ENCODE peak calls at places on chromosomes 11 and 22, in seven cellular contexts. One of them, this sample, is unnamed. For H3K9me3, the result is how much of the 10 kb centered on the place peaks cover.

GRCh38 chr11:61567286-61568061 is 13.4 kb downstream of the SYT7 start:
- DNase-seq in HepG2: peak
- DNase-seq in stomach: peak
- DNase-seq in CD8-positive, alpha-beta memory T cell: peak
- DNase-seq in lower lobe of right lung: peak
- DNase-seq in aorta: peak
- DNase-seq in neural progenitor cell: peak
- DNase-seq in this sample: no peak

GRCh38 chr11:74325649-74326645 is 14.5 kb upstream of the P4HA3 start:
- DNase-seq in HepG2: no peak
- DNase-seq in stomach: peak
- DNase-seq in CD8-positive, alpha-beta memory T cell: no peak
- DNase-seq in lower lobe of right lung: peak
- DNase-seq in aorta: peak
- DNase-seq in neural progenitor cell: no peak
- DNase-seq in this sample: peak

GRCh38 chr11:5197538-5197937 is 2.9 kb downstream of the OR51V1 start:
- DNase-seq in HepG2: no peak
- DNase-seq in stomach: no peak
- DNase-seq in CD8-positive, alpha-beta memory T cell: no peak
- DNase-seq in lower lobe of right lung: no peak
- DNase-seq in aorta: no peak
- DNase-seq in neural progenitor cell: no peak
- DNase-seq in this sample: no peak

GRCh38 chr22:41411021-41411851 is 29.5 kb downstream of the TEF start:
- DNase-seq in HepG2: no peak
- DNase-seq in stomach: no peak
- DNase-seq in CD8-positive, alpha-beta memory T cell: no peak
- DNase-seq in lower lobe of right lung: no peak
- DNase-seq in aorta: no peak
- DNase-seq in neural progenitor cell: peak
- DNase-seq in this sample: no peak

GRCh38 chr22:31926969-31927368 is 17.4 kb upstream of the YWHAH start:
- DNase-seq in HepG2: no peak
- DNase-seq in stomach: no peak
- DNase-seq in CD8-positive, alpha-beta memory T cell: no peak
- DNase-seq in lower lobe of right lung: no peak
- DNase-seq in aorta: no peak
- DNase-seq in neural progenitor cell: peak
- DNase-seq in this sample: peak

GRCh38 chr11:72789493-72790131 is 4.2 kb downstream of the STARD10 start:
- DNase-seq in HepG2: no peak
- DNase-seq in stomach: peak
- DNase-seq in CD8-positive, alpha-beta memory T cell: no peak
- DNase-seq in lower lobe of right lung: no peak
- DNase-seq in aorta: peak
- DNase-seq in neural progenitor cell: peak
- DNase-seq in this sample: no peak

GRCh38 chr11:68852628-68853027 is 10.9 kb upstream of the CPT1A start:
- DNase-seq in HepG2: no peak
- DNase-seq in stomach: no peak
- DNase-seq in CD8-positive, alpha-beta memory T cell: no peak
- DNase-seq in lower lobe of right lung: no peak
- DNase-seq in aorta: no peak
- DNase-seq in neural progenitor cell: no peak
- DNase-seq in this sample: no peak

GRCh38 chr11:103961010-103961409 is 75.4 kb upstream of the DDI1 start:
- DNase-seq in HepG2: no peak
- DNase-seq in stomach: no peak
- DNase-seq in CD8-positive, alpha-beta memory T cell: no peak
- DNase-seq in lower lobe of right lung: no peak
- DNase-seq in aorta: no peak
- DNase-seq in neural progenitor cell: no peak
- DNase-seq in this sample: no peak

GRCh38 chr11:65389294-65389980 is 3.0 kb downstream of the FRMD8 start:
- DNase-seq in HepG2: no peak
- DNase-seq in stomach: no peak
- DNase-seq in CD8-positive, alpha-beta memory T cell: no peak
- DNase-seq in lower lobe of right lung: no peak
- DNase-seq in aorta: no peak
- DNase-seq in neural progenitor cell: no peak
- DNase-seq in this sample: no peak

GRCh38 chr11:13923716-13924650 is 38.5 kb upstream of the SPON1 start:
- DNase-seq in HepG2: no peak
- DNase-seq in stomach: no peak
- DNase-seq in CD8-positive, alpha-beta memory T cell: no peak
- DNase-seq in lower lobe of right lung: no peak
- DNase-seq in aorta: no peak
- DNase-seq in neural progenitor cell: no peak
- DNase-seq in this sample: no peak

GRCh38 chr11:97361812-97362378 is 972.1 kb downstream of the JRKL start:
- DNase-seq in HepG2: no peak
- DNase-seq in stomach: no peak
- DNase-seq in CD8-positive, alpha-beta memory T cell: no peak
- DNase-seq in lower lobe of right lung: no peak
- DNase-seq in aorta: no peak
- DNase-seq in neural progenitor cell: no peak
- DNase-seq in this sample: no peak

DNA sequence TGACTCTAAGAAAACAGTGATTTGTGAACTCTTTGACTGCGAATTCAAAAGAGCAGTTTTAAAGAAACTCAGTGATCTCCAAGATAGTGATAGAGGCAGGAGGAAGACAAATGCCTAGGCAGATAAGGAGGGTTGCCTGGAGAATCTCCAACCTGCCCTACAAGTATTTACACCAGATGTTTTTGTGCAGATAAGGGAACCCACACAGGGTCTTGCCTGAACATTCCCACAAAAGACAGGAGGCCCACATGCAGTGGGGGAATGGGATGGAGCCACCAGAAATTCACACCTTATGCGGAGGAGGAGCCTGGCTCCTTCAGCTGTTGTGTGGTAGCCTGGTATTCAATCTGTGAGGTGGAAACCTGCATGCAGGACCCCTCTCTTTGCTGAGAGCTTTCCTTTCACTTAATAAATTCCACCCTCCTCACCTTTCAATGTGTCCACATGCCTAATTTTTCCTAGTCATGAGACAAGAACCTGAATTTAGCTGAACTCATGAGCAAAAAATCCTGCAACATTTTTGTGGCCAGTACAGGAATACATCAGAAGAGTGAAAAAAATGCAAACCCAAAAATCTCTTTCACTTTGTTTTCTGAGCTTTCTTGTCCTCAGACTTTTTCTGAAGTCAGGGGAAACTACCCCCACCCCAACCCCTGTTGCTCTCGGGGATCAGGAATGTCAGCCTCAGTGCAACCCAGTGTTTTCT is 8.1 kb upstream of the GLYAT start:
- DNase-seq in HepG2: no peak
- DNase-seq in stomach: no peak
- DNase-seq in CD8-positive, alpha-beta memory T cell: no peak
- DNase-seq in lower lobe of right lung: no peak
- DNase-seq in aorta: no peak
- DNase-seq in neural progenitor cell: no peak
- DNase-seq in this sample: no peak
- H3K9me3 ChIP-seq in HepG2: under half
- H3K9me3 ChIP-seq in stomach: under half
- H3K9me3 ChIP-seq in CD8-positive, alpha-beta memory T cell: under half
- H3K9me3 ChIP-seq in lower lobe of right lung: under half
- H3K9me3 ChIP-seq in aorta: under half
- H3K9me3 ChIP-seq in neural progenitor cell: under half
- H3K9me3 ChIP-seq in this sample: under half

GRCh38 chr22:36028646-36029405 is at the start of gene RBFOX2:
- DNase-seq in HepG2: peak
- DNase-seq in stomach: peak
- DNase-seq in CD8-positive, alpha-beta memory T cell: peak
- DNase-seq in lower lobe of right lung: peak
- DNase-seq in aorta: peak
- DNase-seq in neural progenitor cell: peak
- DNase-seq in this sample: peak

GRCh38 chr22:36029406-36029755 is 757 bp upstream of the RBFOX2 start:
- DNase-seq in HepG2: no peak
- DNase-seq in stomach: no peak
- DNase-seq in CD8-positive, alpha-beta memory T cell: no peak
- DNase-seq in lower lobe of right lung: no peak
- DNase-seq in aorta: no peak
- DNase-seq in neural progenitor cell: no peak
- DNase-seq in this sample: no peak

GRCh38 chr22:36027960-36028645 is 521 bp downstream of the RBFOX2 start:
- DNase-seq in HepG2: no peak
- DNase-seq in stomach: no peak
- DNase-seq in CD8-positive, alpha-beta memory T cell: no peak
- DNase-seq in lower lobe of right lung: no peak
- DNase-seq in aorta: no peak
- DNase-seq in neural progenitor cell: peak
- DNase-seq in this sample: peak

GRCh38 chr22:36036167-36036624 is 7.6 kb upstream of the RBFOX2 start:
- DNase-seq in HepG2: no peak
- DNase-seq in stomach: no peak
- DNase-seq in CD8-positive, alpha-beta memory T cell: no peak
- DNase-seq in lower lobe of right lung: no peak
- DNase-seq in aorta: no peak
- DNase-seq in neural progenitor cell: no peak
- DNase-seq in this sample: no peak

DNA sequence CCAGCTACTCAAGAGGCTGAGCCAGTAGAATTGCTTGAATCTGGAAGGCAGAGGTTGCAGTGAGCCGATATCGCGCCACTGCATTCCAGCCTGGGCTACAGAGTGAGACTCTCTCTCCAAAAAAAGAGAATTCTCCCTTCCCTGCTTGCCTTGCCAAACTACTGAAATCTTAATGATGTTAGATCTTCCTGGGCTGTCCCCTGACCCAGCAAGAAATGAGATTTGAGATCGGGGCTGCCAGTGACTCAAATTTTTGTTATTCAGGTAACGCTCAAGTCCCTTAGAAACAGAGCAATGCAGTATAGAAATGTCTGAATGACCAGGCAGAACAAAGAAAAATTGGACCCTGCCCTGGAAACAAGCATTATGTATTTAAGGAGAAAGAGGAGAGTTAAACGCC is 4.0 kb upstream of the RBFOX2 start:
- DNase-seq in HepG2: no peak
- DNase-seq in stomach: no peak
- DNase-seq in CD8-positive, alpha-beta memory T cell: no peak
- DNase-seq in lower lobe of right lung: no peak
- DNase-seq in aorta: no peak
- DNase-seq in neural progenitor cell: no peak
- DNase-seq in this sample: no peak
- H3K27ac ChIP-seq in HepG2: no peak
- H3K27ac ChIP-seq in stomach: no peak
- H3K27ac ChIP-seq in CD8-positive, alpha-beta memory T cell: no peak
- H3K27ac ChIP-seq in lower lobe of right lung: no peak
- H3K27ac ChIP-seq in aorta: no peak
- H3K27ac ChIP-seq in neural progenitor cell: no peak
- H3K27ac ChIP-seq in this sample: no peak

GRCh38 chr11:1123970-1124369 is 33.8 kb upstream of the MUC5AC start:
- DNase-seq in HepG2: no peak
- DNase-seq in stomach: no peak
- DNase-seq in CD8-positive, alpha-beta memory T cell: no peak
- DNase-seq in lower lobe of right lung: no peak
- DNase-seq in aorta: no peak
- DNase-seq in neural progenitor cell: no peak
- DNase-seq in this sample: no peak
- H3K9me3 ChIP-seq in HepG2: under half
- H3K9me3 ChIP-seq in stomach: under half
- H3K9me3 ChIP-seq in CD8-positive, alpha-beta memory T cell: under half
- H3K9me3 ChIP-seq in lower lobe of right lung: under half
- H3K9me3 ChIP-seq in aorta: under half
- H3K9me3 ChIP-seq in neural progenitor cell: under half
- H3K9me3 ChIP-seq in this sample: under half

DNA sequence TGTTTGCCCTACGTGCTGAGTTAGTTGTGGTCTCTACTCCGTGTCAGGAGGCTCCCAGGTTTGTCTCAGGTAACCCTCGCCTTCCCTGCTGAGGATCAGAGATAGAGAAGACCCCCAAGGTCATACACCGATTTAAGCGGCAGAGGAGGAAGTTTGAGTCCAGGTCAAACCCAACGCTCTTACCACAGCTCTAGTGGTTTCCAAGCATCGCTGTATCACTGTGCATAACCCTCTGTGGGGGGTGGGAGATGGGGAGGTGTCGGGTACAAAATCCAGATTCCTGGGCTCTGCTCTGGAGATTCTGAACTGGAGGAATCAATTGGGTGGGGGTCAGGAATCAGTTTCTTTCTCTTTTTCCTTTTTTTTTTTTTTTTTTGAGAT is 627 bp downstream of the DNAJC4 start:
- DNase-seq in HepG2: no peak
- DNase-seq in stomach: no peak
- DNase-seq in CD8-positive, alpha-beta memory T cell: no peak
- DNase-seq in lower lobe of right lung: no peak
- DNase-seq in aorta: no peak
- DNase-seq in neural progenitor cell: no peak
- DNase-seq in this sample: no peak
- H3K27ac ChIP-seq in HepG2: peak
- H3K27ac ChIP-seq in stomach: peak
- H3K27ac ChIP-seq in CD8-positive, alpha-beta memory T cell: peak
- H3K27ac ChIP-seq in lower lobe of right lung: peak
- H3K27ac ChIP-seq in aorta: peak
- H3K27ac ChIP-seq in neural progenitor cell: no peak
- H3K27ac ChIP-seq in this sample: peak

GRCh38 chr22:47632646-47633045 is 870.2 kb downstream of the TBC1D22A start:
- DNase-seq in HepG2: no peak
- DNase-seq in stomach: peak
- DNase-seq in CD8-positive, alpha-beta memory T cell: no peak
- DNase-seq in lower lobe of right lung: no peak
- DNase-seq in aorta: no peak
- DNase-seq in neural progenitor cell: no peak
- DNase-seq in this sample: no peak
- H3K9me3 ChIP-seq in HepG2: under half
- H3K9me3 ChIP-seq in stomach: under half
- H3K9me3 ChIP-seq in CD8-positive, alpha-beta memory T cell: under half
- H3K9me3 ChIP-seq in lower lobe of right lung: under half
- H3K9me3 ChIP-seq in aorta: under half
- H3K9me3 ChIP-seq in neural progenitor cell: under half
- H3K9me3 ChIP-seq in this sample: under half

This sample was measured in WERI-Rb-1.